ENCODE peak calls at places on chromosomes 11 and 22, in six cellular contexts. Z is esophagus squamous epithelium, X is psoas muscle, F is breast epithelium, W is GM23338, M is sigmoid colon. N is an unnamed sample.

GRCh38 chr11:131910491-131911387 is 540.3 kb downstream of the NTM start:
- DNase-seq in Z (no peak), X (no peak), F (no peak), W (peak), M (no peak), N (peak)

GRCh38 chr11:76493040-76493439 is 48.2 kb downstream of the EMSY start:
- DNase-seq in Z (no peak), X (peak), F (no peak), W (no peak), M (no peak), N (no peak)

GRCh38 chr11:57207160-57207559 is 25.4 kb downstream of the LRRC55 start:
- DNase-seq in Z (no peak), X (no peak), F (no peak), W (no peak), M (no peak), N (no peak)

GRCh38 chr11:9624448-9624847 is 39.4 kb upstream of the SWAP70 start:
- DNase-seq in Z (no peak), X (no peak), F (no peak), W (no peak), M (no peak), N (no peak)

GRCh38 chr22:46897246-46897623 is 134.8 kb downstream of the TBC1D22A start:
- DNase-seq in Z (no peak), X (no peak), F (no peak), W (no peak), M (no peak), N (no peak)

GRCh38 chr11:119341222-119342022 is 739 bp upstream of the C1QTNF5 start:
- DNase-seq in Z (no peak), X (no peak), F (no peak), W (peak), M (no peak), N (no peak)

GRCh38 chr11:20596629-20597129 is 2.7 kb upstream of the SLC6A5 start:
- DNase-seq in Z (no peak), X (no peak), F (no peak), W (peak), M (no peak), N (no peak)

GRCh38 chr11:19713221-19714092 is 820 bp downstream of the NAV2 start:
- DNase-seq in Z (no peak), X (peak), F (no peak), W (peak), M (peak), N (no peak)

GRCh38 chr11:40306938-40307548 is 1152.4 kb downstream of the LRRC4C start:
- DNase-seq in Z (no peak), X (no peak), F (no peak), W (peak), M (no peak), N (peak)

GRCh38 chr11:95153857-95154246 is 64.2 kb downstream of the ENDOD1 start:
- DNase-seq in Z (no peak), X (no peak), F (no peak), W (no peak), M (no peak), N (no peak)
- H3K4me3 ChIP-seq in Z (no peak), X (no peak), F (no peak), W (no peak), M (no peak), N (no peak)

DNA sequence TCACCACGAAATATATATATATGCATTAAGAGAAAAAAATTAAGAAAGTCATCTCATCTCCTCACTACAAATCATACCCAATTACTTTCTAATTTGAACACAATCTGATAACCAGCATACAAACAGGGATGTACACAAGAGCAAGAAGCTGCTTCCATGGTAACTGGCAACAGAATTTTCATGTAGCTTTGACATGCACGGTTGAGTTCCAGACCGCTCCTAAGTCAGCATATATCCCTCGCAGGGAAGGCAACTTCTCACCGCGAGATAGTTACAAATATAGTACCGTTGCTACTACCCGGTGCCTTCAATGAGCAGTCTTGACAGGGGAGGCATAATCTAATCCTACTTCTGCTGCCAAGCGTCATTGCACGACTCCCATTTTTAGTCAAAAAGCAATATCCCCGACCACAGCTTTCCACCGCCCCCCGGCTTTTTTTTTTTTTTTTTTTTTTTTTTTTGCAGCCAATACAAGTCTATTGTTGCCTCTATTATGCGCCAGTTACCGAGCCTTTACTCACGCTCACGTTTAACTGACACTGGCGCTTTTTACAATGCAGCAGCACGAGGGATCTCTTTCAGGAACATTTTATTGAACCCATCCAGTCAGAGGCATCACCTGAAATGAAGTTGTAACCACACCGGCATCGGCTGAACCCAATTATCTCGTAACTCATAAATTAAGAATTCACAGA is 2.2 kb downstream of the CADM1 start:
- DNase-seq in Z (no peak), X (no peak), F (no peak), W (peak), M (no peak), N (no peak)
- H3K4me3 ChIP-seq in Z (peak), X (peak), F (peak), W (peak), M (peak), N (no peak)

GRCh38 chr11:2142300-2142759 is 3.1 kb upstream of the IGF2 start:
- DNase-seq in Z (no peak), X (peak), F (no peak), W (no peak), M (no peak), N (peak)

GRCh38 chr11:2142762-2143202 is 3.6 kb upstream of the IGF2 start:
- DNase-seq in Z (no peak), X (no peak), F (no peak), W (no peak), M (no peak), N (peak)

GRCh38 chr11:2139118-2139490 is at the start of gene IGF2:
- DNase-seq in Z (no peak), X (peak), F (no peak), W (peak), M (no peak), N (no peak)

GRCh38 chr11:2139691-2140337 is 625 bp upstream of the IGF2 start:
- DNase-seq in Z (no peak), X (peak), F (no peak), W (peak), M (no peak), N (no peak)

GRCh38 chr11:2140411-2141400 is 1.5 kb upstream of the IGF2 start:
- DNase-seq in Z (no peak), X (peak), F (no peak), W (peak), M (no peak), N (no peak)
- H3K4me3 ChIP-seq in Z (no peak), X (peak), F (no peak), W (peak), M (no peak), N (no peak)

DNA sequence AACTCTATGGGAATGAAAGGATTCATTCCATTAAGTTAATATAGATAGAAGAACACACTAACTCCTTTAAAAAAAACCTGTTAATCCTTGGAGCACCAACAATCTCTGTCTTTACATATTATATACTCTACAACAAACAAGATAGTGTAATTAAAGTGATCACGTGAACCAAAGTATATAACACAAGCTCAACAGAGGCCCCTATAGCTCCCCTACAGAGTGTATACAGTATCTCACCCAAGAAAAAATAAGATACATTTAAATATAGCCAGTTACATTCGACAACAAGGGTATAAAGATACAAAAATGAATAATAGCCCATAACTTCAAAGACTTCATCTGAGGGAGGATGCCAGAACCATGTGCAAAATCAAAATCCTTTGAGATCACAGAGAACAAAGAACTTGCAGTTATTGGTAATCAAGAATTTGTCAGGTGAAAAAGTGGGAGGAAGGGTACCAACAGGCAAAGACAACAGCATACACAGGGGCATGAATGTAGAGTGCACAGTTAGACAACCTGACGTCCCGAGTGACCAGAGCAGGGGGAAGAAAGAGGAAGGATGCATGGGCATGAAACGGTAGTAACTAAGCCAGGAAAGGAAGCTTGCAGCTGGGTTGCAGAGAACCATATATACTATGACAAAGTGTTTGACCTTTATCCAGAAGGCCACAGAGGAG is 4.7 kb downstream of the FCHSD2 start:
- DNase-seq in Z (no peak), X (no peak), F (no peak), W (no peak), M (no peak), N (no peak)
- H3K4me3 ChIP-seq in Z (no peak), X (no peak), F (no peak), W (no peak), M (no peak), N (no peak)

DNA sequence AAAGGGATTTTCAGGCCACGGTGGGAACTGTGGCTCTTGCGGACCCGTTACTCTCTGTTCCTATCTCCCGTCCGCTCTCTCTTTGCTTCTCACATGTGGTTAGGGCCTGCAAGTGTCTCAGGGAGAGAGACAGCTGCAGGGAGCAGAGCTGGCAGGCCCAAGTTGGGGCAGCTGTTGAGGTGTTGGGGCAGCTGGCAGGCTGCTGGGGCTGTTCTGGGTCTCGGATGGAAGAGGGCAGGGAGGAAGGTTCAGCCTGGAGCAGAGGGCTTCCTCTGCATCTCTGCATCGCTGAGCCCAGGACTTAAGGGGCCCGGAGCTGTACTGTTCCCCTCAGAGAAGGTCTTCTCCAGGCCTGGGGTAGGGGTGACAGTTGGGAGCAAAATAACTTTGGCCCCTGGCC is 2.6 kb upstream of the CNIH2 start:
- DNase-seq in Z (no peak), X (no peak), F (no peak), W (no peak), M (no peak), N (no peak)
- H3K4me3 ChIP-seq in Z (no peak), X (no peak), F (no peak), W (no peak), M (no peak), N (no peak)

GRCh38 chr11:129376658-129377341 is 1.2 kb downstream of the BARX2 start:
- DNase-seq in Z (no peak), X (no peak), F (no peak), W (no peak), M (no peak), N (no peak)
- H3K4me3 ChIP-seq in Z (peak), X (no peak), F (no peak), W (peak), M (no peak), N (no peak)

GRCh38 chr22:45503816-45504702 is 1.4 kb downstream of the FBLN1 start:
- DNase-seq in Z (no peak), X (no peak), F (no peak), W (peak), M (no peak), N (peak)
- H3K4me3 ChIP-seq in Z (peak), X (peak), F (peak), W (peak), M (peak), N (peak)

DNA sequence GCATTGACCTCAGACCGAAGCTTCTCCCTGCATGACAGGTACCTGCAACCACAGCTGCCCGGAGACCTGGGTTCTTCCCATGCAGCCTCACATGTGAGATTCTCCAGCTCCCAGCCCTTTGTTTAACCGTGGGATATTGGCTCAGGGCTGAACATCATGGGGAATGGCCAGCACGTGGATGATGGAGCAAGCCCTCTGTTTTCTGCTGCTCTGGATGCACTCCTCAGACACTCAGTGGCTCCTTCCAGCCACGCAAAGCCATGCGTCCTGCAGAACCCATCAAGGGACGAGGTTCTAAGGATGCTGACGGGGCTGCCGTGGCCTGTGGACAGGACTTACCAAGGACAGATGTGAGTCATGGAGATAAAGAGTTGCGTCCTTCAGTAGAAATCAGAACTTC is 639.1 kb downstream of the BRD1 start:
- DNase-seq in Z (no peak), X (peak), F (no peak), W (no peak), M (no peak), N (no peak)
- H3K4me3 ChIP-seq in Z (no peak), X (no peak), F (no peak), W (no peak), M (no peak), N (no peak)

GRCh38 chr11:31817621-31818493 is 6.7 kb upstream of the PAX6 start:
- DNase-seq in Z (no peak), X (no peak), F (no peak), W (peak), M (no peak), N (no peak)
- H3K4me3 ChIP-seq in Z (peak), X (peak), F (no peak), W (peak), M (peak), N (no peak)